ENCODE peak calls at places on chromosomes 12 and 14, in seven cellular contexts. One of them, this sample, is unnamed.

GRCh38 chr12:9798008-9798619 is 29.2 kb upstream of the KLRF1 start:
- DNase-seq in ascending aorta: no peak
- DNase-seq in NCI-H2029: no peak
- DNase-seq in epithelial cell of esophagus: peak; percentile 94
- DNase-seq in AG08396: peak; percentile 28
- DNase-seq in KG1: peak; percentile 71
- DNase-seq in stimulated activated CD8-positive, alpha-beta memory T cell treated with anti-CD3 and anti-CD28 coated beads, Interleukin-15, amount 100 ng/mL, for 1 hour: peak; percentile 24
- DNase-seq in this sample: peak; percentile 86

GRCh38 chr12:13001725-13002040 is 1.6 kb upstream of the HEBP1 start:
- DNase-seq in NCI-H2029: no peak
- DNase-seq in epithelial cell of esophagus: no peak
- DNase-seq in KG1: no peak
- DNase-seq in AG08396: no peak
- DNase-seq in stimulated activated CD8-positive, alpha-beta memory T cell treated with anti-CD3 and anti-CD28 coated beads, Interleukin-15, amount 100 ng/mL, for 1 hour: no peak
- DNase-seq in ascending aorta: no peak
- DNase-seq in this sample: no peak

GRCh38 chr14:105420141-105420975 is 731 bp downstream of the MTA1 start:
- DNase-seq in AG08396: peak; percentile 51
- DNase-seq in ascending aorta: no peak
- DNase-seq in KG1: no peak
- DNase-seq in stimulated activated CD8-positive, alpha-beta memory T cell treated with anti-CD3 and anti-CD28 coated beads, Interleukin-15, amount 100 ng/mL, for 1 hour: no peak
- DNase-seq in epithelial cell of esophagus: no peak
- DNase-seq in NCI-H2029: no peak
- DNase-seq in this sample: no peak

GRCh38 chr12:92136883-92137582 is 8.6 kb downstream of the BTG1 start:
- DNase-seq in ascending aorta: no peak
- DNase-seq in KG1: no peak
- DNase-seq in stimulated activated CD8-positive, alpha-beta memory T cell treated with anti-CD3 and anti-CD28 coated beads, Interleukin-15, amount 100 ng/mL, for 1 hour: no peak
- DNase-seq in NCI-H2029: no peak
- DNase-seq in epithelial cell of esophagus: peak; percentile 90
- DNase-seq in AG08396: peak; percentile 69
- DNase-seq in this sample: peak; percentile 92

GRCh38 chr12:114167431-114167830 is 201.3 kb upstream of the RBM19 start:
- DNase-seq in AG08396: peak; percentile 40
- DNase-seq in KG1: no peak
- DNase-seq in epithelial cell of esophagus: no peak
- DNase-seq in ascending aorta: no peak
- DNase-seq in NCI-H2029: no peak
- DNase-seq in stimulated activated CD8-positive, alpha-beta memory T cell treated with anti-CD3 and anti-CD28 coated beads, Interleukin-15, amount 100 ng/mL, for 1 hour: no peak
- DNase-seq in this sample: no peak

GRCh38 chr14:49768301-49769121 is 558 bp downstream of the KLHDC2 start:
- DNase-seq in NCI-H2029: peak; percentile 61
- DNase-seq in AG08396: peak; percentile 50
- DNase-seq in KG1: no peak
- DNase-seq in ascending aorta: peak; percentile 77
- DNase-seq in epithelial cell of esophagus: peak; percentile 77
- DNase-seq in stimulated activated CD8-positive, alpha-beta memory T cell treated with anti-CD3 and anti-CD28 coated beads, Interleukin-15, amount 100 ng/mL, for 1 hour: peak; percentile 24
- DNase-seq in this sample: peak; percentile 69

GRCh38 chr14:105205718-105206208 is 24.7 kb upstream of the NUDT14 start:
- DNase-seq in NCI-H2029: no peak
- DNase-seq in ascending aorta: no peak
- DNase-seq in KG1: no peak
- DNase-seq in stimulated activated CD8-positive, alpha-beta memory T cell treated with anti-CD3 and anti-CD28 coated beads, Interleukin-15, amount 100 ng/mL, for 1 hour: no peak
- DNase-seq in epithelial cell of esophagus: no peak
- DNase-seq in AG08396: no peak
- DNase-seq in this sample: no peak

GRCh38 chr14:104437703-104438102 is 141.9 kb upstream of the C14orf180 start:
- DNase-seq in epithelial cell of esophagus: no peak
- DNase-seq in KG1: no peak
- DNase-seq in AG08396: no peak
- DNase-seq in NCI-H2029: no peak
- DNase-seq in ascending aorta: peak; percentile 51
- DNase-seq in stimulated activated CD8-positive, alpha-beta memory T cell treated with anti-CD3 and anti-CD28 coated beads, Interleukin-15, amount 100 ng/mL, for 1 hour: no peak
- DNase-seq in this sample: no peak

GRCh38 chr14:35405304-35405996 is 901 bp upstream of the NFKBIA start:
- DNase-seq in ascending aorta: no peak
- DNase-seq in stimulated activated CD8-positive, alpha-beta memory T cell treated with anti-CD3 and anti-CD28 coated beads, Interleukin-15, amount 100 ng/mL, for 1 hour: no peak
- DNase-seq in epithelial cell of esophagus: peak; percentile 42
- DNase-seq in NCI-H2029: peak; percentile 67
- DNase-seq in KG1: no peak
- DNase-seq in AG08396: no peak
- DNase-seq in this sample: no peak

GRCh38 chr12:65653321-65653720 is 171.0 kb upstream of the HMGA2 start:
- DNase-seq in stimulated activated CD8-positive, alpha-beta memory T cell treated with anti-CD3 and anti-CD28 coated beads, Interleukin-15, amount 100 ng/mL, for 1 hour: no peak
- DNase-seq in KG1: no peak
- DNase-seq in AG08396: no peak
- DNase-seq in epithelial cell of esophagus: no peak
- DNase-seq in NCI-H2029: no peak
- DNase-seq in ascending aorta: no peak
- DNase-seq in this sample: no peak

GRCh38 chr12:29317556-29318363 is 63.2 kb downstream of the ERGIC2 start:
- DNase-seq in stimulated activated CD8-positive, alpha-beta memory T cell treated with anti-CD3 and anti-CD28 coated beads, Interleukin-15, amount 100 ng/mL, for 1 hour: no peak
- DNase-seq in AG08396: peak; percentile 19
- DNase-seq in NCI-H2029: peak; percentile 30
- DNase-seq in KG1: no peak
- DNase-seq in ascending aorta: no peak
- DNase-seq in epithelial cell of esophagus: peak; percentile 73
- DNase-seq in this sample: peak; percentile 72

GRCh38 chr12:52202361-52203078 is 10.7 kb upstream of the KRT80 start:
- DNase-seq in ascending aorta: no peak
- DNase-seq in KG1: no peak
- DNase-seq in epithelial cell of esophagus: no peak
- DNase-seq in NCI-H2029: peak; percentile 42
- DNase-seq in stimulated activated CD8-positive, alpha-beta memory T cell treated with anti-CD3 and anti-CD28 coated beads, Interleukin-15, amount 100 ng/mL, for 1 hour: no peak
- DNase-seq in AG08396: no peak
- DNase-seq in this sample: peak; percentile 52

GRCh38 chr14:99026471-99026870 is 245.5 kb downstream of the BCL11B start:
- DNase-seq in NCI-H2029: no peak
- DNase-seq in ascending aorta: peak; percentile 39
- DNase-seq in KG1: no peak
- DNase-seq in stimulated activated CD8-positive, alpha-beta memory T cell treated with anti-CD3 and anti-CD28 coated beads, Interleukin-15, amount 100 ng/mL, for 1 hour: no peak
- DNase-seq in AG08396: no peak
- DNase-seq in epithelial cell of esophagus: no peak
- DNase-seq in this sample: no peak

This sample was measured in renal cortical epithelial cell.